ENCODE peak calls at places on chromosomes 7 and 10, in six cellular contexts. U is A549, T is breast epithelium, W is tibial nerve, V is body of pancreas, D is substantia nigra. P is an unnamed sample.

GRCh38 chr10:114115661-114116060 is 58.3 kb downstream of the CCDC186 start:
- DNase-seq in T (no peak), W (no peak), V (no peak), D (no peak), U (no peak), P (no peak)

GRCh38 chr10:17961551-17962422 is 10.1 kb downstream of the SLC39A12 start:
- DNase-seq in D (no peak), W (no peak), V (no peak), U (no peak), T (no peak), P (no peak)

GRCh38 chr7:152180587-152180986 is 155.1 kb downstream of the GALNT11 start:
- DNase-seq in T (no peak), W (no peak), D (no peak), V (peak; percentile 20), U (no peak), P (no peak)

GRCh38 chr7:91459539-91459938 is 195.3 kb downstream of the FZD1 start:
- DNase-seq in T (no peak), W (no peak), V (no peak), D (no peak), U (no peak), P (no peak)

GRCh38 chr10:120420421-120420820 is 36.6 kb upstream of the PLPP4 start:
- DNase-seq in V (no peak), T (no peak), W (no peak), U (no peak), D (no peak), P (no peak)

GRCh38 chr7:139817249-139817648 is 11.8 kb upstream of the TBXAS1 start:
- DNase-seq in W (no peak), V (no peak), D (no peak), T (no peak), U (no peak), P (no peak)

GRCh38 chr7:51011710-51012350 is 229.1 kb upstream of the GRB10 start:
- DNase-seq in V (no peak), D (no peak), U (no peak), T (no peak), W (no peak), P (no peak)

GRCh38 chr10:81179805-81180452 is 642.2 kb downstream of the SH2D4B start:
- DNase-seq in D (no peak), V (no peak), W (no peak), T (no peak), U (no peak), P (no peak)

GRCh38 chr10:132341017-132341416 is 9.0 kb downstream of the LRRC27 start:
- DNase-seq in U (no peak), W (no peak), T (no peak), V (no peak), D (no peak), P (no peak)

GRCh38 chr7:12771378-12771877 is 84.0 kb downstream of the ARL4A start:
- DNase-seq in W (peak; percentile 15), D (peak; percentile 1), U (no peak), T (no peak), V (peak; percentile 55), P (peak; percentile 17)
- H3K27ac ChIP-seq in W (peak overlapping the region; percentile 67), D (no peak overlapping the region), U (peak overlapping the region; percentile 35), T (peak overlapping the region; percentile 68), V (no peak overlapping the region), P (no peak overlapping the region)

DNA sequence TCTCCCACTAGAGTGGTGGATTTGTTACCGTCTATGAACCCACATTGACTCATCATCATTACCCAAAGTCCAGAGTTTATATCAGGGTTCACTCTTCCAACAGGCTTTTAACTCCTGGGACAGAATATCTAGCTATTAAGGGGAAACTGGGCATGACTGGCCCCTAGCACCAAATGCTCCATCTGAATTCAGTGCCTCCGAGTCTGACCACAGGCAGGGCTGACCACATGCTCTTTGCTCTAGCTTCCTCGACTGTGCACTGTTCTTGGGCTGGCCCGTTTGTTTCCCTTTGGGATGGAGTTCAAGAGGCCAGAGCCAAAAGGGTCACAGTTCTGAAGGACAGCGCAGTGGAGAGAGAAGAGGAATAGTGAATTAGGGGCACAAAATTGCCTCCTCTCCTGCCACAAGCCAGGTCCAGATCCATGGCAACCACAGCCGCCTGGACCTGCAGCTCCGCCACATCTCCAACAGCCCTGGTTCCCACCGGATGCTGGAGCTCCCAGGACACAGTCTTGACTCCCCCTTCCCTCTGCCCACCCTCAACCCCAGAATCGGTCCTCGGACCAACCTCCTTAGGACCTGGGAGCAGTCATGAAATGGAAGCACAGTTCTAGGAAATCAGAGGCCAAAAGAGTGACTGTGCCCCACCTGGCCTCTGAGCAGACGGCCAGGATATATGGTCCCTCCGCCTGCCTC is 16.2 kb downstream of the CAMK2G start:
- DNase-seq in V (no peak), W (no peak), D (no peak), T (no peak), U (no peak), P (no peak)
- H3K27ac ChIP-seq in V (no peak overlapping the region), W (peak overlapping the region; percentile 36), D (no peak overlapping the region), T (peak overlapping the region; percentile 12), U (peak overlapping the region; percentile 48), P (peak overlapping the region; percentile 9)

GRCh38 chr10:13731799-13732198 is 145.0 kb downstream of the PRPF18 start:
- DNase-seq in D (no peak), V (no peak), W (no peak), U (no peak), T (no peak), P (no peak)

GRCh38 chr10:13732485-13732884 is 145.7 kb downstream of the PRPF18 start:
- DNase-seq in W (no peak), V (no peak), D (no peak), T (no peak), U (no peak), P (no peak)

GRCh38 chr10:13727574-13727973 is 140.8 kb downstream of the PRPF18 start:
- DNase-seq in T (no peak), D (no peak), U (no peak), W (no peak), V (no peak), P (no peak)

GRCh38 chr10:13728898-13729535 is 142.3 kb downstream of the PRPF18 start:
- DNase-seq in W (no peak), V (no peak), D (no peak), U (no peak), T (no peak), P (no peak)

GRCh38 chr10:13729959-13730358 is 143.2 kb downstream of the PRPF18 start:
- DNase-seq in V (no peak), U (no peak), T (no peak), W (no peak), D (no peak), P (no peak)
- H3K27ac ChIP-seq in V (peak overlapping the region; percentile 14), U (no peak overlapping the region), T (no peak overlapping the region), W (no peak overlapping the region), D (no peak overlapping the region), P (no peak overlapping the region)

DNA sequence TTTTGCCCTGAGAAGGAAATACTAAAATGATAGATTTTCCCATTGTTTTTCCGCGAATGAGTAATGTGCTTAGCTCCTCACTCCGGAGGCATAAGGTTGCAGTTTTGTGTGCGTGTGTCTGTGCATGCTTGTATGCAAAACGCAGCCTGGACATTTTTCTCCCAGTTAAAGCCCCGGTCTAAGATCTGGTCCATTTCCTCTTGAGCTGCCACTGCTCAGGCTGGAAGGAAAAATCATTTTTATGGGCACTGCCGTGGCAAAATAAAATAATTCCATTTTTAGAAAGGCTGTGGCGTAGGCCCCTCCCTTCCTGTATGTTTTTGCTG is 260.6 kb downstream of the WDR37 start:
- DNase-seq in V (no peak), U (no peak), D (no peak), T (no peak), W (no peak), P (no peak)
- H3K27ac ChIP-seq in V (no peak overlapping the region), U (no peak overlapping the region), D (peak overlapping the region; percentile 67), T (no peak overlapping the region), W (no peak overlapping the region), P (no peak overlapping the region)

GRCh38 chr7:141461924-141462323 is 89.3 kb upstream of the AGK start:
- DNase-seq in V (no peak), D (no peak), W (no peak), U (no peak), T (no peak), P (no peak)
- H3K27ac ChIP-seq in V (no peak overlapping the region), D (no peak overlapping the region), W (no peak overlapping the region), U (no peak overlapping the region), T (peak overlapping the region; percentile 43), P (peak overlapping the region; percentile 98)

GRCh38 chr10:15202639-15203038 is 34.1 kb upstream of the NMT2 start:
- DNase-seq in V (no peak), T (no peak), W (no peak), D (no peak), U (no peak), P (no peak)
- H3K27ac ChIP-seq in V (no peak overlapping the region), T (no peak overlapping the region), W (no peak overlapping the region), D (no peak overlapping the region), U (peak overlapping the region; percentile 87), P (no peak overlapping the region)

GRCh38 chr7:32068411-32068905 is 1.7 kb downstream of the PDE1C start:
- DNase-seq in W (no peak), D (no peak), V (no peak), U (no peak), T (no peak), P (no peak)

GRCh38 chr7:32071466-32072091 is 1.4 kb upstream of the PDE1C start:
- DNase-seq in T (no peak), U (no peak), V (no peak), D (no peak), W (no peak), P (no peak)

GRCh38 chr7:32069251-32069650 is 956 bp downstream of the PDE1C start:
- DNase-seq in W (no peak), T (no peak), D (no peak), V (no peak), U (no peak), P (no peak)

GRCh38 chr7:32070406-32071360 is at the start of gene PDE1C:
- DNase-seq in V (peak; percentile 20), T (no peak), W (no peak), U (peak; percentile 48), D (peak; percentile 39), P (peak; percentile 49)

DNA sequence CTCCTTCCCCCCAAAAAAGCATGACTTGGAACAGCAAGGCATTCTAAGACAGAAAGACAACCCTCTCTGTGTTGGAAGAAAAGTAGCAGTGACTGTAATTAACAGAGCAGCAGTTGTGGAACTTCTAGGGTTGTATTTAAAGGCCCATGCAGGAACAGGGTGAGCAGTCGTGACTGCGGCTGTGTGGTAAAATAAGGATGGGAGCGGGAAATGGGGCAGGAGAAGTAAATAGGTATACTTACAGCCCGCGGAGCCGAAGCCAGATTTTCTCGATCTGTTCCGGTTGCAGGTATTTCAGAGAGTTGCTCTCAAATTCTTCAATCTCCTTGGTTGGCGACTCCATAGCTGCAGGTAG is 179 bp downstream of the PDE1C start:
- DNase-seq in D (no peak), T (no peak), U (no peak), W (no peak), V (no peak), P (no peak)
- H3K27ac ChIP-seq in D (peak overlapping the region; percentile 97), T (peak overlapping the region; percentile 71), U (peak overlapping the region; percentile 90), W (no peak overlapping the region), V (peak overlapping the region; percentile 64), P (peak overlapping the region; percentile 93)

GRCh38 chr7:132576723-132577089 is 436 bp upstream of the PLXNA4 start:
- DNase-seq in T (no peak), U (no peak), W (no peak), D (no peak), V (no peak), P (no peak)
- H3K27ac ChIP-seq in T (no peak overlapping the region), U (peak overlapping the region; percentile 64), W (no peak overlapping the region), D (no peak overlapping the region), V (no peak overlapping the region), P (peak overlapping the region; percentile 8)